ENCODE peak calls at places on chromosome 1, in eight cellular contexts. N is HCT116, X is GM23338, R is HepG2, U is HL-60, B is K562, T is SK-N-SH, O is GM12878. G is an unnamed sample.

GRCh38 chr1:220920967-220921366 is 41.7 kb downstream of the HLX start:
- DNase-seq in N (no peak), X (no peak), R (peak; percentile 57), U (no peak), B (no peak), T (no peak), O (no peak), G (no peak)

GRCh38 chr1:48674641-48675040 is 102.0 kb downstream of the BEND5 start:
- DNase-seq in N (no peak), X (no peak), R (no peak), U (no peak), B (no peak), T (peak; percentile 39), O (no peak), G (no peak)

GRCh38 chr1:72601035-72601674 is 318.8 kb upstream of the NEGR1 start:
- DNase-seq in N (no peak), X (no peak), R (peak; percentile 3), U (no peak), B (no peak), T (no peak), O (no peak), G (no peak)

GRCh38 chr1:42936309-42937078 is 22.2 kb downstream of the SLC2A1 start:
- DNase-seq in N (peak; percentile 75), X (no peak), R (no peak), U (no peak), B (peak; percentile 98), T (no peak), O (no peak), G (no peak)

GRCh38 chr1:211323156-211324063 is 3.2 kb upstream of the TRAF5 start:
- DNase-seq in N (no peak), X (peak; percentile 85), R (peak; percentile 37), U (peak; percentile 56), B (peak; percentile 85), T (peak; percentile 75), O (no peak), G (peak; percentile 60)

GRCh38 chr1:153548722-153549695 is at the start of gene S100A3:
- DNase-seq in N (no peak), X (no peak), R (no peak), U (peak; percentile 53), B (no peak), T (no peak), O (no peak), G (no peak)

GRCh38 chr1:236534164-236534651 is 10.4 kb downstream of the LGALS8 start:
- DNase-seq in N (no peak), X (no peak), R (no peak), U (no peak), B (no peak), T (no peak), O (no peak), G (no peak)

GRCh38 chr1:22323846-22324504 is 127.7 kb upstream of the ZBTB40 start:
- DNase-seq in N (no peak), X (no peak), R (no peak), U (no peak), B (no peak), T (peak; percentile 65), O (no peak), G (no peak)

GRCh38 chr1:196877964-196878363 is 9.9 kb upstream of the CFHR4 start:
- DNase-seq in N (no peak), X (peak; percentile 91), R (no peak), U (no peak), B (no peak), T (peak; percentile 26), O (no peak), G (no peak)

GRCh38 chr1:156704930-156705320 is 458 bp downstream of the CRABP2 start:
- DNase-seq in N (no peak), X (peak; percentile 67), R (no peak), U (no peak), B (no peak), T (no peak), O (no peak), G (no peak)
- TF ChIP-seq REST in N (no peak), X (no peak), R (no peak), U (no peak), B (no peak), T (peak; percentile 52), O (no peak), G (no peak)

GRCh38 chr1:25695066-25695990 is 78.7 kb downstream of the MAN1C1 start:
- DNase-seq in N (no peak), X (peak; percentile 88), R (peak; percentile 66), U (no peak), B (peak; percentile 66), T (no peak), O (no peak), G (no peak)
- TF ChIP-seq POLR2AphosphoS5 in N (no peak), X (no peak), R (no peak), U (no peak), B (no peak), T (no peak), O (no peak), G (no peak)

DNA sequence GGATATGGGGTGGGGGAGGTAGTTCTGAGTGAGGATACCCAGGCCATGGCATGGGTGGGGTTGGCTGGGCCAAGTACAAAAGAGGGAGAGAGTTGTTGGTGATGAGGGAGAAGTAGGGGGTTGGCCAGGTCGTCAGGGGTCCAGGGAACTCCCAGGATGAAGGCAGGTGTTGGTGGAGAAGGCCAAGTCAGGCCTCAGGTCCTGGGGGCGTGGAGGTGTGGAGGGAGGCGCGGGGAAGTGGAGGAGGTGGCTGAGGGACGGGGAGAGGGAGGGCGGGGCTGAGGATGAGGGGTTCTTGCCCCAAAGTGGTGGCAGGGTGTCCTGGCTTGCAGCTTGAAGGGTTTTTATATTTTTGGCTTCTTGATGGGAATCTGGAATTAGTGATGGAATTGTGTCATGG is 61.1 kb downstream of the FOXO6 start:
- DNase-seq in N (no peak), X (no peak), R (no peak), U (no peak), B (no peak), T (peak; percentile 12), O (no peak), G (no peak)
- H3K27ac ChIP-seq in N (no peak overlapping the region), X (no peak overlapping the region), R (no peak overlapping the region), U (no peak overlapping the region), B (no peak overlapping the region), T (no peak overlapping the region), O (no peak overlapping the region), G (no peak overlapping the region)

GRCh38 chr1:178102218-178102617 is 8.3 kb downstream of the RASAL2 start:
- DNase-seq in N (no peak), X (no peak), R (peak; percentile 44), U (no peak), B (no peak), T (no peak), O (no peak), G (no peak)

GRCh38 chr1:178096421-178096820 is 2.5 kb downstream of the RASAL2 start:
- DNase-seq in N (no peak), X (no peak), R (no peak), U (no peak), B (no peak), T (no peak), O (no peak), G (no peak)

GRCh38 chr1:178101266-178101630 is 7.3 kb downstream of the RASAL2 start:
- DNase-seq in N (no peak), X (no peak), R (no peak), U (no peak), B (no peak), T (no peak), O (no peak), G (no peak)

GRCh38 chr1:178098262-178098661 is 4.4 kb downstream of the RASAL2 start:
- DNase-seq in N (no peak), X (no peak), R (no peak), U (no peak), B (no peak), T (peak; percentile 55), O (no peak), G (no peak)

DNA sequence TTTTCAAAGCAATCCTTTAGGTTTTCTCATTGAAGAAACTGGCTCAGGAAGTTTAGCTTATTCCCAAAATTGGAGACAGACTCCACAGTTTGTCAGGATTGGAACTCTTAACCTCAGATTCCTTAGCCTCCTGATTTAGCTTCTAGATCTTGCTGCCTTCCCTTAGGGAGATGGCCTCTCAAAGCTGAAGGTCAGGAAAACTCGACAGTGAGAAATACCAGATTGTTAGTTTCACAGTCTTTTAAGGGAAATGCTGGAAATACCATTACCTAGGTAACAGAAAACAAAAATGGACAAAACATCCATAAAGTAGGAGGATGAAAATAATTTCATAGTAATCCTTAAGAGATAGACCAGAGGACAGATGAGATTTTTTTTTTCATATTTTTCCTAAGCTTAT is 7.8 kb downstream of the RASAL2 start:
- DNase-seq in N (no peak), X (no peak), R (no peak), U (no peak), B (no peak), T (no peak), O (no peak), G (no peak)
- TF ChIP-seq REST in N (no peak), X (no peak), R (no peak), U (no peak), B (no peak), T (no peak), O (no peak), G (no peak)

G was measured in Panc1.